ENCODE peak calls at places on chromosomes 13 and 19, in ten cellular contexts. B is Peyer's patch, I is ovary, Z is uterus, X is stomach, G is testis, K is breast epithelium, V is IMR-90, T is prostate gland, U is upper lobe of left lung. D is an unnamed sample.
A peak's percentile ranks its signal among the peaks of the same experiment; 100 is the strongest.

GRCh38 chr13:99155821-99156220 is 44.8 kb upstream of the UBAC2 start:
- DNase-seq in B (no peak), I (no peak), Z (no peak), X (no peak), G (no peak), K (no peak), V (no peak), T (no peak), U (no peak), D (no peak)

GRCh38 chr13:43895940-43896339 is 16.2 kb downstream of the LACC1 start:
- DNase-seq in B (no peak), I (no peak), Z (no peak), X (no peak), G (no peak), K (peak; percentile 44), V (peak; percentile 65), T (no peak), U (no peak), D (no peak)

GRCh38 chr13:76965759-76966421 is 17.6 kb downstream of the ACOD1 start:
- DNase-seq in B (no peak), I (peak; percentile 79), Z (peak; percentile 26), X (peak; percentile 33), G (peak; percentile 87), K (no peak), V (peak; percentile 61), T (no peak), U (no peak), D (peak; percentile 16)

GRCh38 chr19:7333198-7334118 is 15.3 kb upstream of the ARHGEF18 start:
- DNase-seq in B (peak; percentile 15), I (peak; percentile 2), Z (peak; percentile 42), X (no peak), G (peak; percentile 91), K (no peak), V (no peak), T (no peak), U (no peak), D (no peak)

GRCh38 chr19:39814595-39814994 is 19.4 kb downstream of the DYRK1B start:
- DNase-seq in B (no peak), I (no peak), Z (no peak), X (no peak), G (no peak), K (no peak), V (no peak), T (no peak), U (no peak), D (no peak)

GRCh38 chr19:30521937-30522336 is 149.8 kb downstream of the ZNF536 start:
- DNase-seq in B (no peak), I (no peak), Z (no peak), X (no peak), G (no peak), K (no peak), V (no peak), T (no peak), U (no peak), D (no peak)

GRCh38 chr13:101535192-101535746 is 82.8 kb downstream of the ITGBL1 start:
- DNase-seq in B (no peak), I (no peak), Z (no peak), X (no peak), G (no peak), K (no peak), V (peak; percentile 44), T (no peak), U (no peak), D (no peak)

GRCh38 chr13:51912511-51913225 is 50.9 kb downstream of the CCDC70 start:
- DNase-seq in B (no peak), I (no peak), Z (no peak), X (no peak), G (no peak), K (no peak), V (no peak), T (no peak), U (no peak), D (no peak)

GRCh38 chr13:46535822-46536221 is 17.1 kb upstream of the LRCH1 start:
- DNase-seq in B (no peak), I (no peak), Z (no peak), X (no peak), G (no peak), K (no peak), V (peak; percentile 10), T (no peak), U (no peak), D (no peak)

GRCh38 chr13:77492982-77493381 is 42.5 kb upstream of the SCEL start:
- DNase-seq in B (no peak), I (no peak), Z (no peak), X (no peak), G (peak; percentile 37), K (no peak), V (no peak), T (no peak), U (no peak), D (no peak)

GRCh38 chr13:77729502-77730221 is 32.2 kb downstream of the SLAIN1 start:
- DNase-seq in B (no peak), I (no peak), Z (no peak), X (no peak), G (peak; percentile 20), K (no peak), V (no peak), T (no peak), U (no peak), D (no peak)

GRCh38 chr13:110907951-110908898 is 6.6 kb downstream of the ANKRD10 start:
- DNase-seq in B (no peak), I (no peak), Z (no peak), X (peak; percentile 71), G (peak; percentile 67), K (peak; percentile 91), V (peak; percentile 72), T (peak; percentile 91), U (no peak), D (no peak)

GRCh38 chr13:69474286-69474685 is 633.3 kb upstream of the ATXN8OS start:
- DNase-seq in B (no peak), I (no peak), Z (no peak), X (no peak), G (no peak), K (no peak), V (no peak), T (no peak), U (no peak), D (no peak)

GRCh38 chr13:49545661-49546060 is 39.7 kb downstream of the RCBTB1 start:
- DNase-seq in B (no peak), I (no peak), Z (no peak), X (no peak), G (no peak), K (no peak), V (no peak), T (no peak), U (no peak), D (no peak)

GRCh38 chr13:24233351-24233901 is 72.9 kb downstream of the SPATA13 start:
- DNase-seq in B (no peak), I (peak; percentile 72), Z (no peak), X (no peak), G (no peak), K (no peak), V (peak; percentile 64), T (no peak), U (no peak), D (no peak)

GRCh38 chr19:15640294-15640903 is at the start of gene CYP4F3:
- DNase-seq in B (no peak), I (peak; percentile 58), Z (no peak), X (peak; percentile 91), G (peak; percentile 89), K (peak; percentile 41), V (no peak), T (peak; percentile 79), U (peak; percentile 72), D (no peak)

GRCh38 chr19:57903298-57904174 is 12.9 kb downstream of the ZNF417 start:
- DNase-seq in B (no peak), I (no peak), Z (no peak), X (no peak), G (no peak), K (no peak), V (peak; percentile 53), T (no peak), U (no peak), D (no peak)

GRCh38 chr13:45325806-45326205 is 15.2 kb downstream of the TPT1 start:
- DNase-seq in B (no peak), I (no peak), Z (peak; percentile 28), X (no peak), G (peak; percentile 35), K (no peak), V (peak; percentile 97), T (no peak), U (no peak), D (peak; percentile 86)

GRCh38 chr13:98984118-98984517 is 6.3 kb upstream of the DOCK9 start:
- DNase-seq in B (no peak), I (no peak), Z (no peak), X (no peak), G (no peak), K (no peak), V (no peak), T (peak; percentile 32), U (no peak), D (no peak)

GRCh38 chr13:97240789-97241734 is 18.9 kb downstream of the MBNL2 start:
- DNase-seq in B (no peak), I (no peak), Z (no peak), X (no peak), G (no peak), K (no peak), V (no peak), T (no peak), U (no peak), D (no peak)
- H3K27ac ChIP-seq in B (no peak overlapping the region), I (no peak overlapping the region), Z (peak overlapping the region; percentile 62), X (peak overlapping the region; percentile 56), G (peak overlapping the region; percentile 78), K (peak overlapping the region; percentile 74), V (no peak overlapping the region), T (no peak overlapping the region), U (peak overlapping the region; percentile 65), D (peak overlapping the region; percentile 71)

GRCh38 chr19:49453757-49454248 is 778 bp downstream of the ALDH16A1 start:
- DNase-seq in B (no peak), I (no peak), Z (no peak), X (no peak), G (no peak), K (no peak), V (no peak), T (no peak), U (no peak), D (no peak)
- TF ChIP-seq POLR2A in B (no peak), I (no peak), Z (no peak), X (no peak), G (no peak), K (no peak), V (no peak), T (no peak), U (no peak), D (no peak)

DNA sequence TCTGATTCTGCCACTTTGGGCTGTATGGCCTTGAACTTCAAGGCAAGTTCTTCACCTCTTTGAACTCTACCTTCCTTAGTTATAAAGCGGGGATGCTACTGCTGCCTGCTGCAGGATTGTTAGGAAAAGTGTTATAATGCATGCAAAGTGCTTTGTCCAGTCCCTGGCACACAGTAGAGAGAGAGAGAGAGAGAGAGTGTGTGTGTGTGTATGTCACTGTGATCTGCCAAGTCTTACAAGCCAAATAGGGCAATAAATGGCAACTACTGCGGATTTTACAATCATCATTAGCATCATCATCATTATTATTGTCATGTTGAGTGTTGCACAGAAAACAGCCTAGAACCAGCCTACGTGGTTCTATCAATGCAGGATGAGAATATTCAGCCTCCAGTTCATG is 136.1 kb downstream of the ZDHHC20 start:
- DNase-seq in B (no peak), I (no peak), Z (no peak), X (no peak), G (no peak), K (no peak), V (no peak), T (no peak), U (no peak), D (no peak)
- H3K27ac ChIP-seq in B (no peak overlapping the region), I (no peak overlapping the region), Z (no peak overlapping the region), X (no peak overlapping the region), G (no peak overlapping the region), K (no peak overlapping the region), V (no peak overlapping the region), T (no peak overlapping the region), U (no peak overlapping the region), D (no peak overlapping the region)

GRCh38 chr13:108985166-108985565 is 355.8 kb downstream of the MYO16 start:
- DNase-seq in B (no peak), I (no peak), Z (no peak), X (no peak), G (no peak), K (no peak), V (no peak), T (no peak), U (no peak), D (no peak)
- TF ChIP-seq POLR2A in B (no peak), I (no peak), Z (no peak), X (no peak), G (no peak), K (no peak), V (no peak), T (no peak), U (no peak), D (no peak)

D was measured in gastrocnemius medialis.